ENCODE peak calls at places on chromosomes 2 and 18, in four cellular contexts. K, V, S and D are unnamed samples.

GRCh38 chr2:192286093-192286701 is 91.5 kb upstream of the TMEFF2 start:
- DNase-seq in K (peak), V (no peak), S (no peak), D (no peak)

GRCh38 chr2:10278029-10278762 is 24.5 kb upstream of the HPCAL1 start:
- DNase-seq in K (peak), V (no peak), S (no peak), D (no peak)

GRCh38 chr18:61323951-61324350 is 9.3 kb upstream of the CDH20 start:
- DNase-seq in K (no peak), V (no peak), S (no peak), D (no peak)

GRCh38 chr2:129885735-129886134 is 93.7 kb upstream of the RAB6C start:
- DNase-seq in K (no peak), V (no peak), S (no peak), D (no peak)

GRCh38 chr2:112881217-112882000 is 29.6 kb upstream of the IL37 start:
- DNase-seq in K (peak), V (no peak), S (no peak), D (no peak)

GRCh38 chr2:240217431-240218301 is 77.2 kb upstream of the OTOS start:
- DNase-seq in K (no peak), V (no peak), S (no peak), D (peak)

GRCh38 chr2:54040250-54040649 is 69.5 kb upstream of the PSME4 start:
- DNase-seq in K (no peak), V (no peak), S (no peak), D (no peak)

GRCh38 chr2:29112379-29112778 is 2.8 kb upstream of the CLIP4 start:
- DNase-seq in K (no peak), V (no peak), S (no peak), D (no peak)

GRCh38 chr2:152472524-152472923 is 137.6 kb downstream of the FMNL2 start:
- DNase-seq in K (no peak), V (no peak), S (no peak), D (no peak)

GRCh38 chr2:18898271-18898670 is 308.9 kb upstream of the NT5C1B start:
- DNase-seq in K (no peak), V (no peak), S (no peak), D (no peak)

GRCh38 chr2:168545439-168546082 is 89.5 kb downstream of the CERS6 start:
- DNase-seq in K (peak), V (no peak), S (no peak), D (no peak)

GRCh38 chr2:195656131-195656858 is 731 bp upstream of the SLC39A10 start:
- DNase-seq in K (no peak), V (peak), S (no peak), D (no peak)

GRCh38 chr2:199868431-199869226 is 17.6 kb upstream of the FTCDNL1 start:
- DNase-seq in K (no peak), V (no peak), S (no peak), D (no peak)

GRCh38 chr18:12839057-12839525 is 44.9 kb downstream of the PTPN2 start:
- DNase-seq in K (no peak), V (no peak), S (no peak), D (no peak)

GRCh38 chr2:71453404-71454220 is at the start of gene DYSF:
- DNase-seq in K (peak), V (no peak), S (no peak), D (peak)

GRCh38 chr2:96844405-96844808 is 586 bp upstream of the ANKRD23 start:
- DNase-seq in K (no peak), V (no peak), S (no peak), D (no peak)

GRCh38 chr18:10460414-10461018 is 6.1 kb downstream of the APCDD1 start:
- DNase-seq in K (no peak), V (peak), S (no peak), D (no peak)

GRCh38 chr2:1664076-1664605 is 80.2 kb downstream of the PXDN start:
- DNase-seq in K (no peak), V (no peak), S (no peak), D (no peak)

GRCh38 chr2:238059505-238059904 is 1.3 kb upstream of the SCLY start:
- DNase-seq in K (no peak), V (no peak), S (no peak), D (no peak)

GRCh38 chr2:53987336-53987921 is 16.6 kb upstream of the PSME4 start:
- DNase-seq in K (peak), V (peak), S (no peak), D (no peak)

GRCh38 chr2:6069354-6069753 is 377.2 kb downstream of the SOX11 start:
- DNase-seq in K (no peak), V (no peak), S (no peak), D (no peak)

GRCh38 chr2:55782528-55783173 is 89.0 kb upstream of the PNPT1 start:
- DNase-seq in K (no peak), V (no peak), S (no peak), D (no peak)